ENCODE peak calls at places on chromosomes 12 and 14, in eight cellular contexts. G is pancreas, O is A549, L is sigmoid colon, M is fibroblast of the aortic adventitia, V is IMR-90, I is fibroblast of mammary gland, C is HFF-Myc. B is an unnamed sample.

GRCh38 chr14:71119075-71119474 is 211.8 kb downstream of the PCNX1 start:
- DNase-seq in M (peak), O (no peak), L (no peak), V (peak), G (no peak), I (peak), C (no peak), B (no peak)

GRCh38 chr14:101812071-101812470 is 50.6 kb downstream of the PPP2R5C start:
- DNase-seq in O (no peak), I (no peak), L (no peak), V (no peak), M (no peak), C (no peak), G (peak), B (no peak)

GRCh38 chr12:48489012-48489411 is 6.7 kb downstream of the C12orf54 start:
- DNase-seq in C (no peak), O (no peak), G (no peak), L (no peak), M (no peak), V (peak), I (peak), B (peak)

GRCh38 chr12:105334568-105334967 is 4.1 kb downstream of the C12orf75 start:
- DNase-seq in G (no peak), V (peak), O (no peak), I (peak), L (no peak), M (peak), C (no peak), B (peak)

GRCh38 chr12:105672576-105672975 is 342.1 kb downstream of the C12orf75 start:
- DNase-seq in I (no peak), L (peak), O (no peak), C (no peak), G (no peak), M (no peak), V (no peak), B (no peak)

GRCh38 chr14:95258156-95258555 is 61.6 kb downstream of the CLMN start:
- DNase-seq in G (no peak), O (no peak), V (no peak), C (no peak), I (no peak), M (no peak), L (no peak), B (no peak)

GRCh38 chr12:16272222-16272621 is 5.3 kb downstream of the SLC15A5 start:
- DNase-seq in O (no peak), I (peak), V (peak), M (no peak), C (no peak), L (no peak), G (no peak), B (no peak)

GRCh38 chr12:103838254-103838914 is 2.6 kb downstream of the NT5DC3 start:
- DNase-seq in O (no peak), V (no peak), C (no peak), G (no peak), I (no peak), L (no peak), M (no peak), B (no peak)

GRCh38 chr12:100185361-100185894 is 15.2 kb upstream of the ACTR6 start:
- DNase-seq in V (no peak), O (no peak), L (no peak), G (no peak), C (no peak), I (no peak), M (peak), B (no peak)

GRCh38 chr12:103172447-103173112 is 215.1 kb downstream of the ASCL1 start:
- DNase-seq in M (no peak), V (no peak), L (no peak), O (no peak), C (no peak), I (no peak), G (no peak), B (no peak)

GRCh38 chr12:106883421-106883820 is 72.3 kb upstream of the TMEM263 start:
- DNase-seq in V (peak), C (no peak), O (no peak), I (peak), L (no peak), G (no peak), M (peak), B (no peak)

GRCh38 chr12:51395283-51396230 is 4.4 kb upstream of the GALNT6 start:
- DNase-seq in G (no peak), I (no peak), L (no peak), V (no peak), M (no peak), O (no peak), C (no peak), B (no peak)

GRCh38 chr12:81128930-81129554 is 51.2 kb downstream of the ACSS3 start:
- DNase-seq in C (peak), V (peak), L (no peak), I (peak), M (peak), G (peak), O (peak), B (no peak)

GRCh38 chr14:92470215-92470614 is 43.4 kb upstream of the RIN3 start:
- DNase-seq in G (no peak), L (no peak), O (peak), M (peak), V (peak), C (peak), I (peak), B (peak)

GRCh38 chr12:66168410-66168809 is 1.4 kb downstream of the TMBIM4 start:
- DNase-seq in O (no peak), I (peak), C (no peak), M (no peak), V (no peak), G (no peak), L (no peak), B (no peak)

GRCh38 chr14:52399886-52400599 is 85.9 kb downstream of the PTGER2 start:
- DNase-seq in M (peak), V (peak), G (no peak), C (no peak), I (peak), L (no peak), O (no peak), B (peak)

GRCh38 chr14:65168840-65169239 is 66.5 kb upstream of the MAX start:
- DNase-seq in C (no peak), L (no peak), I (peak), O (no peak), V (no peak), G (no peak), M (peak), B (no peak)

GRCh38 chr14:99320621-99321235 is 48.7 kb upstream of the BCL11B start:
- DNase-seq in L (no peak), G (no peak), M (no peak), I (no peak), C (no peak), O (no peak), V (no peak), B (no peak)

DNA sequence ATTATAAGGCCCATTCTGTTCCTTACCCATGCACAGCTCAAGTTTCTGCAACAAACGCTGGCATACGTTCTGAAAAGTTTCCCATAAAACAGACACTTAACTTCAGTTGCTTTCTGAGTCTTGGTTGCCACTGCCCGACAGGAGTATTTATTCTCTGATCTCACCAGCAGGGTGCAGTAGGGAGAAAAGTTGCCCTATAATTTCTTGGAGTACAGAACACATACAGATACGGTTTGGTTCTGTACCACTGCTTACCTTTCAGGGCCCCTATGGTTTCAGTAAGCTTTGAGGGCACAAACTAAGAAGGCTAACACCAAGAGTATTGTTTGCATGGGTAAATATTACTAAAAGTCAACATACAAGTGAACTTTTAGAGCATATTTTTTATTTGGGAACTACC is 77.9 kb downstream of the SPATA7 start:
- DNase-seq in C (no peak), M (no peak), V (no peak), I (peak), O (peak), G (no peak), L (no peak), B (no peak)
- TF ChIP-seq CTCF in C (peak), M (peak), V (peak), I (peak), O (peak), G (no peak), L (no peak), B (no peak)

GRCh38 chr14:72500234-72500838 is 393.6 kb downstream of the DPF3 start:
- DNase-seq in I (peak), L (no peak), G (no peak), O (no peak), V (no peak), C (no peak), M (peak), B (no peak)
- H3K4me3 ChIP-seq in I (no peak), L (no peak), G (no peak), O (no peak), V (no peak), C (no peak), M (no peak), B (no peak)

DNA sequence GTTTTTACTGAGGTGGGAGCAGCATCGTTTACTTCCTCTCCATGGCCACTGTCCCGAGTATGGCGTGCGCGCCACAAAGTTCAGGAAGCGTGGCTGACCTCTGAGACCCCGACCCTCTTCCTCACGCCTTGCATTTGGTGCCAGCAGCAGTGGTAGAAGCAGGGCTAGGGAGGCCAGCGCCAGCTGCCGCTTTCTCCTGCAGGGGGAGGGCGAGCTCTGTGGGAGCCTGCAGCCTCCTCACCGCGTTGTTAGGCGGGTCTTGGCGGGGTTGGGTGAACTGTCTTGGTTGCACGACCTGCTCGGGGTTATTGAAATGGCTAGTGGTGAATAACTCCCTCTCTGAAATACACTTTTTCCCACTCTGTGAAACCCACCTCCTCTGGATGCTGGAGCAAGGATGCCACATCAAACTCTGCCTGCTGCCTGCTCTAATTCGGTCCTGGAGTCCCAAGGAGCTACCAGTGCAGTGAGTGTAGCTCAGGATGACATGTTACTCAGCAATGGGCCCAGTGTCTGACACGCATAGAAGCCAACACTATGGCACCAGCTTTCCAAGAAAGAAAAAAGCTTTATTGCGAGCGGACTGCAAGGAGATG is 22.3 kb upstream of the TDRD9 start:
- DNase-seq in O (no peak), L (no peak), V (no peak), C (no peak), G (no peak), I (no peak), M (no peak), B (no peak)
- TF ChIP-seq CTCF in O (no peak), L (no peak), V (no peak), C (peak), G (no peak), I (no peak), M (peak), B (peak)

DNA sequence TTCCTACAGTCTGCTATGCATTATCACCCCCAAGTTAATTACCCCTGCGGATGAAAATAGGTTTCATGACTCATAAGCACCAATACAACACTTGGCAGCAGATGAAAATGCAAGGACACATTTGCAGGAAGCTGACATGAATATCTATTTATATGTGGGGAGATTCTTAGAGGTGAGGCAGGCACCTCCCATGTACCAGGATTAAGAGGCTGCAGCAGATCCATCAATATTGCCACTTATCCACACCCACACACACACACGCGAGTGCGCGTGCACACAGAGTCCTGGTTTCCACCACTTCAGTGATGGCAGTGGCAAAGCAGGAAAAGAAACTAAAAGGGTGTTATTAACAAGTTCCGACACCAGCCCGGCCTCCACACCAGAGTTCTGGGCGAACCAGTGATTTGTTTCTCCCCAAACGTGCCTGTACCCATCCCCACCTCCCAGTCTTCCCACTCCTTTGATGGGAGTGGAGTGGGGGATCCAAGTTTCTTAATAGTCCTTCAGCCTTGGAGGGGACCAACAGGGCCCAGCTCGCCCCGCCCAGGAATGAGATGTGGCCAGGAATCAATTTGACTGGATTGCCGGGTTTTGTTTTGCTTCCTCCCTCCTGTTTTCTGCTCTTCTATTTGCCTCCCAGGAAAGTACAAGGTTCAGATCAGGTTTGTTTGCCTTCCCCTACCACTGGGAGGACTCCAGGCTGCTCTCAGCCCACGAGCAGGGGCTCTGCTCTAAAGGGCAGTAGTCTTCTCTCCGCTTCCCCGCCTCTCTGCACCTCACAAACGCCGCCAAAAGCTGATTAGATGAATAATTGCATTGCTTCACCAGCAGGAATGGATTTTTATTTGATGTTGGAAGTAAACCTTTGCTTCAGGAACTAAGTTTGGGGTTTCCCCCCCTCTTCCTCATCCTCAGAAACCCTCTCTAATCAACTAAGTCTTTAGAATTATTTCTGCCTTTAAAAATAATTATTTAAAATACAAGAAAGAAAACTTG is 5.2 kb downstream of the IRF2BPL start:
- DNase-seq in V (peak), O (peak), C (no peak), I (no peak), G (peak), M (peak), L (peak), B (no peak)
- H3K4me3 ChIP-seq in V (peak), O (peak), C (peak), I (no peak), G (peak), M (peak), L (peak), B (peak)

B was measured in AG04449.